ENCODE peak calls at places on chromosomes 4 and X, in seven cellular contexts. One of them, this sample, is unnamed.
A peak's percentile ranks its signal among the peaks of the same experiment; 100 is the strongest.

GRCh38 chr4:148300877-148301276 is 141.3 kb downstream of the NR3C2 start:
- DNase-seq in activated naive CD4-positive, alpha-beta T cell: no peak
- DNase-seq in tibial artery: no peak
- DNase-seq in body of pancreas: no peak
- DNase-seq in SHP77 treated with DMSO at 0.1 percent for 48 hours: no peak
- DNase-seq in NCI-H460: no peak
- DNase-seq in stimulated activated CD8-positive, alpha-beta memory T cell treated with anti-CD3 and anti-CD28 coated beads, Interleukin-2, amount 100 ng/mL, for 1 hour: no peak
- DNase-seq in this sample: no peak

GRCh38 chr4:74109116-74109791 is 10.3 kb upstream of the CXCL2 start:
- DNase-seq in tibial artery: peak; percentile 55
- DNase-seq in activated naive CD4-positive, alpha-beta T cell: no peak
- DNase-seq in stimulated activated CD8-positive, alpha-beta memory T cell treated with anti-CD3 and anti-CD28 coated beads, Interleukin-2, amount 100 ng/mL, for 1 hour: no peak
- DNase-seq in SHP77 treated with DMSO at 0.1 percent for 48 hours: no peak
- DNase-seq in NCI-H460: peak; percentile 96
- DNase-seq in body of pancreas: no peak
- DNase-seq in this sample: no peak

GRCh38 chr4:17469931-17470674 is 41.8 kb downstream of the QDPR start:
- DNase-seq in activated naive CD4-positive, alpha-beta T cell: no peak
- DNase-seq in body of pancreas: no peak
- DNase-seq in SHP77 treated with DMSO at 0.1 percent for 48 hours: no peak
- DNase-seq in stimulated activated CD8-positive, alpha-beta memory T cell treated with anti-CD3 and anti-CD28 coated beads, Interleukin-2, amount 100 ng/mL, for 1 hour: no peak
- DNase-seq in NCI-H460: no peak
- DNase-seq in tibial artery: no peak
- DNase-seq in this sample: no peak

GRCh38 chr4:21697583-21697982 is 251.0 kb downstream of the KCNIP4 start:
- DNase-seq in tibial artery: no peak
- DNase-seq in activated naive CD4-positive, alpha-beta T cell: no peak
- DNase-seq in NCI-H460: peak; percentile 49
- DNase-seq in SHP77 treated with DMSO at 0.1 percent for 48 hours: no peak
- DNase-seq in body of pancreas: peak; percentile 7
- DNase-seq in stimulated activated CD8-positive, alpha-beta memory T cell treated with anti-CD3 and anti-CD28 coated beads, Interleukin-2, amount 100 ng/mL, for 1 hour: no peak
- DNase-seq in this sample: no peak

GRCh38 chr4:18203936-18204335 is 182.4 kb upstream of the LCORL start:
- DNase-seq in stimulated activated CD8-positive, alpha-beta memory T cell treated with anti-CD3 and anti-CD28 coated beads, Interleukin-2, amount 100 ng/mL, for 1 hour: no peak
- DNase-seq in body of pancreas: no peak
- DNase-seq in tibial artery: no peak
- DNase-seq in SHP77 treated with DMSO at 0.1 percent for 48 hours: no peak
- DNase-seq in activated naive CD4-positive, alpha-beta T cell: no peak
- DNase-seq in NCI-H460: no peak
- DNase-seq in this sample: no peak

GRCh38 chrX:69133561-69134542 is 31.4 kb downstream of the PJA1 start:
- DNase-seq in tibial artery: no peak
- DNase-seq in NCI-H460: peak; percentile 41
- DNase-seq in stimulated activated CD8-positive, alpha-beta memory T cell treated with anti-CD3 and anti-CD28 coated beads, Interleukin-2, amount 100 ng/mL, for 1 hour: no peak
- DNase-seq in body of pancreas: no peak
- DNase-seq in activated naive CD4-positive, alpha-beta T cell: no peak
- DNase-seq in SHP77 treated with DMSO at 0.1 percent for 48 hours: no peak
- DNase-seq in this sample: no peak

GRCh38 chr4:89267392-89267791 is 40.2 kb downstream of the GPRIN3 start:
- DNase-seq in stimulated activated CD8-positive, alpha-beta memory T cell treated with anti-CD3 and anti-CD28 coated beads, Interleukin-2, amount 100 ng/mL, for 1 hour: no peak
- DNase-seq in body of pancreas: no peak
- DNase-seq in SHP77 treated with DMSO at 0.1 percent for 48 hours: no peak
- DNase-seq in tibial artery: no peak
- DNase-seq in NCI-H460: no peak
- DNase-seq in activated naive CD4-positive, alpha-beta T cell: no peak
- DNase-seq in this sample: no peak

GRCh38 chr4:87011340-87012034 is 76.7 kb downstream of the AFF1 start:
- DNase-seq in tibial artery: no peak
- DNase-seq in NCI-H460: peak; percentile 14
- DNase-seq in activated naive CD4-positive, alpha-beta T cell: no peak
- DNase-seq in stimulated activated CD8-positive, alpha-beta memory T cell treated with anti-CD3 and anti-CD28 coated beads, Interleukin-2, amount 100 ng/mL, for 1 hour: no peak
- DNase-seq in SHP77 treated with DMSO at 0.1 percent for 48 hours: no peak
- DNase-seq in body of pancreas: no peak
- DNase-seq in this sample: no peak

GRCh38 chr4:1207603-1208265 is 35.4 kb upstream of the SPON2 start:
- DNase-seq in NCI-H460: no peak
- DNase-seq in body of pancreas: peak; percentile 80
- DNase-seq in SHP77 treated with DMSO at 0.1 percent for 48 hours: no peak
- DNase-seq in stimulated activated CD8-positive, alpha-beta memory T cell treated with anti-CD3 and anti-CD28 coated beads, Interleukin-2, amount 100 ng/mL, for 1 hour: no peak
- DNase-seq in activated naive CD4-positive, alpha-beta T cell: no peak
- DNase-seq in tibial artery: peak; percentile 31
- DNase-seq in this sample: peak; percentile 80

GRCh38 chr4:23504094-23504493 is 385.8 kb downstream of the PPARGC1A start:
- DNase-seq in activated naive CD4-positive, alpha-beta T cell: no peak
- DNase-seq in tibial artery: no peak
- DNase-seq in SHP77 treated with DMSO at 0.1 percent for 48 hours: no peak
- DNase-seq in body of pancreas: no peak
- DNase-seq in stimulated activated CD8-positive, alpha-beta memory T cell treated with anti-CD3 and anti-CD28 coated beads, Interleukin-2, amount 100 ng/mL, for 1 hour: no peak
- DNase-seq in NCI-H460: no peak
- DNase-seq in this sample: no peak